ENCODE peak calls at places on chromosomes 2 and 18, in six cellular contexts. V, W, E, P, J and D are unnamed samples.

GRCh38 chr2:131104487-131105155 is 515 bp upstream of the PLEKHB2 start:
- DNase-seq in J (peak; percentile 54), W (peak; percentile 83), P (peak; percentile 77), V (peak; percentile 76), E (peak; percentile 10), D (peak; percentile 77)

GRCh38 chr18:78073275-78073674 is 823.6 kb downstream of the GALR1 start:
- DNase-seq in E (no peak), J (no peak), P (no peak), V (no peak), W (no peak), D (peak; percentile 35)

GRCh38 chr2:10303174-10303633 is 500 bp downstream of the HPCAL1 start:
- DNase-seq in V (no peak), P (no peak), W (no peak), E (peak; percentile 10), J (no peak), D (no peak)

GRCh38 chr2:96396095-96396494 is 60.5 kb downstream of the NCAPH start:
- DNase-seq in V (no peak), P (no peak), E (no peak), J (no peak), W (no peak), D (no peak)

GRCh38 chr2:200171761-200172482 is 134.6 kb upstream of the SPATS2L start:
- DNase-seq in W (no peak), P (no peak), E (no peak), J (no peak), V (no peak), D (no peak)

GRCh38 chr2:9288233-9288632 is 81.6 kb downstream of the ASAP2 start:
- DNase-seq in J (no peak), P (no peak), W (peak; percentile 78), E (no peak), V (no peak), D (no peak)

GRCh38 chr2:13543550-13543949 is 826.8 kb downstream of the TRIB2 start:
- DNase-seq in V (no peak), E (no peak), P (no peak), J (no peak), W (no peak), D (no peak)

GRCh38 chr2:68100189-68100588 is 37.4 kb upstream of the C1D start:
- DNase-seq in W (no peak), E (no peak), J (no peak), P (no peak), V (no peak), D (no peak)

GRCh38 chr18:35511428-35511827 is 13.7 kb upstream of the INO80C start:
- DNase-seq in P (peak; percentile 19), V (no peak), J (no peak), W (no peak), E (no peak), D (no peak)

GRCh38 chr2:152755029-152755428 is 36.6 kb downstream of the ARL6IP6 start:
- DNase-seq in V (no peak), W (peak; percentile 51), J (no peak), P (no peak), E (no peak), D (no peak)

GRCh38 chr2:201558232-201558631 is 85.1 kb downstream of the TMEM237 start:
- DNase-seq in E (no peak), V (no peak), W (no peak), P (no peak), J (no peak), D (no peak)

GRCh38 chr2:98455494-98455976 is 10.9 kb downstream of the INPP4A start:
- DNase-seq in P (peak; percentile 26), E (no peak), J (no peak), W (peak; percentile 38), V (no peak), D (no peak)

GRCh38 chr2:219508933-219509779 is 5.1 kb upstream of the ASIC4 start:
- DNase-seq in P (no peak), E (no peak), W (no peak), V (no peak), J (no peak), D (no peak)

GRCh38 chr2:50922506-50922905 is 109.4 kb downstream of the NRXN1 start:
- DNase-seq in V (peak; percentile 46), W (no peak), P (no peak), J (no peak), E (no peak), D (no peak)

GRCh38 chr18:37252854-37253396 is 312.7 kb downstream of the CELF4 start:
- DNase-seq in J (no peak), P (no peak), V (no peak), E (no peak), W (no peak), D (no peak)